ENCODE peak calls at places on chromosome 1, in seven cellular contexts. Y is PC-3, Q is endodermal cell, M is ecto neural progenitor cell, A is HT-29, I is foreskin keratinocyte, J is endothelial cell. X is an unnamed sample.

GRCh38 chr1:53066433-53066832 is 4.4 kb downstream of the PODN start:
- DNase-seq in J (no peak), A (no peak), M (no peak), Y (no peak), Q (no peak), I (no peak), X (no peak)

GRCh38 chr1:201786824-201787223 is 42.1 kb upstream of the IPO9 start:
- DNase-seq in J (no peak), Y (no peak), A (no peak), Q (no peak), I (no peak), M (no peak), X (no peak)

GRCh38 chr1:109636201-109636952 is 16.7 kb downstream of the AMPD2 start:
- DNase-seq in Q (peak), Y (no peak), I (peak), A (peak), M (peak), J (no peak), X (peak)

GRCh38 chr1:58768971-58769808 is 14.7 kb downstream of the JUN start:
- DNase-seq in M (peak), I (peak), A (peak), Q (peak), Y (peak), J (peak), X (peak)

GRCh38 chr1:41482906-41483895 is 1.3 kb downstream of the EDN2 start:
- DNase-seq in I (no peak), Q (peak), M (no peak), J (no peak), Y (peak), A (no peak), X (no peak)

GRCh38 chr1:3730556-3731247 is 21.5 kb upstream of the CCDC27 start:
- DNase-seq in Y (no peak), I (no peak), Q (no peak), A (no peak), J (no peak), M (no peak), X (no peak)

GRCh38 chr1:35650416-35650815 is 9.1 kb upstream of the PSMB2 start:
- DNase-seq in J (no peak), Y (no peak), A (no peak), Q (no peak), I (no peak), M (no peak), X (no peak)

GRCh38 chr1:165896277-165896676 is 68.9 kb downstream of the UCK2 start:
- DNase-seq in Q (peak), A (no peak), J (no peak), I (peak), M (no peak), Y (peak), X (no peak)

GRCh38 chr1:23619299-23620188 is 60.2 kb upstream of the ID3 start:
- DNase-seq in M (no peak), Q (peak), Y (peak), I (peak), A (peak), J (no peak), X (peak)

GRCh38 chr1:228364706-228365213 is 41.9 kb downstream of the TRIM11 start:
- DNase-seq in A (no peak), Y (no peak), J (no peak), M (no peak), Q (no peak), I (no peak), X (no peak)

GRCh38 chr1:247373721-247374141 is 42.1 kb upstream of the ZNF496 start:
- DNase-seq in I (peak), A (peak), M (peak), Q (peak), Y (no peak), J (peak), X (peak)

GRCh38 chr1:15174615-15174983 is 21.1 kb downstream of the TMEM51 start:
- DNase-seq in A (no peak), I (no peak), M (no peak), Y (no peak), Q (no peak), J (no peak), X (no peak)

GRCh38 chr1:193674292-193674944 is 488.0 kb upstream of the B3GALT2 start:
- DNase-seq in Q (no peak), M (no peak), I (no peak), Y (peak), A (peak), J (no peak), X (no peak)

GRCh38 chr1:15764890-15765289 is 6.3 kb downstream of the FBLIM1 start:
- DNase-seq in Y (no peak), M (no peak), I (no peak), J (no peak), A (no peak), Q (no peak), X (no peak)

GRCh38 chr1:24910751-24911650 is 19.1 kb downstream of the RUNX3 start:
- DNase-seq in A (no peak), M (no peak), Y (peak), J (no peak), I (no peak), Q (no peak), X (no peak)

GRCh38 chr1:53311909-53312305 is 16.0 kb downstream of the LRP8 start:
- DNase-seq in I (no peak), Q (no peak), A (no peak), J (no peak), M (no peak), Y (no peak), X (no peak)

GRCh38 chr1:180235502-180236239 is 5.6 kb downstream of the LHX4 start:
- DNase-seq in I (no peak), A (no peak), M (no peak), Q (peak), J (no peak), Y (no peak), X (no peak)

GRCh38 chr1:226332947-226333346 is 24.0 kb upstream of the LIN9 start:
- DNase-seq in Q (no peak), Y (no peak), A (no peak), M (no peak), I (no peak), J (no peak), X (no peak)

GRCh38 chr1:62466982-62467532 is 30.2 kb downstream of the USP1 start:
- DNase-seq in Q (no peak), Y (no peak), M (no peak), I (no peak), J (no peak), A (peak), X (no peak)

GRCh38 chr1:72530646-72531045 is 248.3 kb upstream of the NEGR1 start:
- DNase-seq in Q (no peak), I (peak), J (no peak), M (no peak), A (no peak), Y (peak), X (no peak)

GRCh38 chr1:97834903-97835302 is 85.9 kb downstream of the DPYD start:
- DNase-seq in Q (no peak), M (no peak), A (no peak), Y (no peak), J (no peak), I (no peak), X (no peak)

X was measured in K562.